ENCODE peak calls at places on chromosome 14, in ten cellular contexts. P, J, T, X, E, H, M, L, Z and I are unnamed samples.

GRCh38 chr14:61184117-61184516 is 97.0 kb downstream of the TMEM30B start:
- DNase-seq in T (no peak), H (peak; percentile 93), J (no peak), Z (peak; percentile 86), L (no peak), X (no peak), P (peak; percentile 91), E (no peak), M (no peak), I (no peak)

GRCh38 chr14:92863281-92863680 is 59.7 kb upstream of the CHGA start:
- DNase-seq in L (no peak), E (no peak), Z (no peak), T (no peak), J (no peak), M (no peak), H (no peak), P (no peak), X (peak; percentile 46), I (no peak)

GRCh38 chr14:58807271-58807670 is 169.5 kb downstream of the DACT1 start:
- DNase-seq in E (no peak), P (no peak), M (no peak), T (no peak), Z (peak; percentile 64), L (no peak), J (no peak), H (no peak), X (no peak), I (no peak)

GRCh38 chr14:104387000-104387384 is 192.6 kb upstream of the C14orf180 start:
- DNase-seq in Z (no peak), J (no peak), X (no peak), E (no peak), T (no peak), L (no peak), M (no peak), H (no peak), P (no peak), I (peak; percentile 52)

GRCh38 chr14:79011920-79012204 is 841.7 kb downstream of the NRXN3 start:
- DNase-seq in Z (no peak), X (no peak), J (no peak), L (no peak), T (no peak), H (no peak), M (no peak), P (no peak), E (no peak), I (no peak)

GRCh38 chr14:74563621-74564159 is 48.3 kb downstream of the LTBP2 start:
- DNase-seq in H (no peak), L (no peak), M (no peak), X (no peak), T (no peak), J (no peak), Z (no peak), E (no peak), P (no peak), I (no peak)

GRCh38 chr14:50344831-50345563 is 32.9 kb downstream of the DMAC2L start:
- DNase-seq in X (no peak), M (no peak), L (no peak), J (no peak), H (no peak), E (no peak), T (no peak), P (peak; percentile 12), Z (no peak), I (no peak)

GRCh38 chr14:68979021-68979721 is at the start of gene ACTN1:
- DNase-seq in Z (peak; percentile 97), P (peak; percentile 97), L (peak; percentile 97), X (no peak), T (peak; percentile 87), E (peak; percentile 89), M (peak; percentile 89), J (peak; percentile 10), H (peak; percentile 99), I (peak; percentile 98)

GRCh38 chr14:82414853-82415539 is 881.3 kb upstream of the SEL1L start:
- DNase-seq in E (no peak), H (no peak), X (no peak), M (no peak), P (no peak), Z (no peak), J (no peak), T (no peak), L (no peak), I (no peak)

GRCh38 chr14:51210594-51210993 is 29.5 kb upstream of the TMX1 start:
- DNase-seq in X (no peak), Z (no peak), M (no peak), J (no peak), H (no peak), T (no peak), E (no peak), L (no peak), P (no peak), I (no peak)

GRCh38 chr14:67573268-67574010 is 26.6 kb downstream of the PIGH start:
- DNase-seq in H (no peak), T (no peak), M (no peak), X (no peak), L (peak; percentile 24), Z (no peak), E (no peak), P (no peak), J (no peak), I (peak; percentile 45)

GRCh38 chr14:99565383-99565782 is 38.6 kb downstream of the CCDC85C start:
- DNase-seq in J (no peak), P (no peak), L (no peak), E (no peak), H (no peak), Z (no peak), T (no peak), M (no peak), X (no peak), I (no peak)

GRCh38 chr14:30193056-30193455 is 265.4 kb upstream of the PRKD1 start:
- DNase-seq in L (no peak), E (no peak), Z (peak; percentile 3), P (no peak), H (no peak), M (no peak), X (no peak), J (no peak), T (no peak), I (no peak)

GRCh38 chr14:39268393-39268792 is 34.7 kb downstream of the MIA2 start:
- DNase-seq in H (peak; percentile 29), E (no peak), X (peak; percentile 50), P (peak; percentile 49), J (no peak), M (no peak), Z (peak; percentile 26), L (no peak), T (no peak), I (no peak)

DNA sequence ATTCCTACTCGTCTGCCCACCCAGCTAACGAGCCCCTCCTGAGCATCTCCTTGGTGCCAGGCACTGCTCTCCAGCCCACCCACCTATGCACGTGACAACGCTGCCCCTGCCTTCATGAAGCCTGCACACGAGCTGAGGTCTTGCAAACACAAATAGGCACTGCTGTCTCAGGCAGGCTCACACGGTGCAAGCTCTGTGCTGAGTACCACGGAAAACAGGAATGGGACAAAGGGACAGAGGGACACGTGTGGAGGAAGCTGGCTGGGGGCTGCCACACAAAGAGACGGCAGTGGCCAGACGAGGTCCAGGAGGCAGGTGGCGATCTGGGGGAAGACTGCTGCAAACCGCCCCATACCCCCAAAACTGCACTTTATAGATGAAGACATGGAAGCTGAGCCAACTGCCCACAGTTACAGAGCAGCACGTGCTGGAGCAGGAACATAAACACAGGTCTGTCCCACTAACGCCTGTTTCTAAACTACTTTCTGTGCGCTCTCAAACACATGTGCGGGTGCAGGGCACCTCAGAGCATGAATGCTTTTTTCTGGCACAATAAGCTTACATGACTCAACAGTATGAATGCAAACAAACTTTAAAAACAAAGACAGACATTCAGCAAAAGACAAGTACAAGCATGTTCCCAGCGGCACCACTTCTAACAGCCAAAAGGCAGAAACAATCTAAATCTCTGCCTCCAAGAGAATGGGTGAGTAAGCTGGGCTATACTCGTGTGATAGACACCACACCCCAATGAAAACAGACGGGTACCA is 64.5 kb downstream of the AMN start:
- DNase-seq in E (no peak), H (peak; percentile 69), M (no peak), L (no peak), J (no peak), X (no peak), P (peak; percentile 23), Z (peak; percentile 62), T (no peak), I (peak; percentile 86)
- H3K4me3 ChIP-seq in E (no peak overlapping the region), H (no peak overlapping the region), M (no peak overlapping the region), L (no peak overlapping the region), J (no peak overlapping the region), X (no peak overlapping the region), P (no peak overlapping the region), Z (no peak overlapping the region), T (no peak overlapping the region), I (no peak overlapping the region)

GRCh38 chr14:85535916-85536834 is 6.2 kb downstream of the FLRT2 start:
- DNase-seq in M (no peak), L (no peak), X (no peak), Z (peak; percentile 76), J (no peak), H (peak; percentile 67), E (no peak), P (peak; percentile 92), T (no peak), I (no peak)
- H3K4me3 ChIP-seq in M (no peak overlapping the region), L (peak overlapping the region; percentile 23), X (no peak overlapping the region), Z (peak overlapping the region; percentile 83), J (no peak overlapping the region), H (no peak overlapping the region), E (peak overlapping the region; percentile 45), P (peak overlapping the region; percentile 96), T (no peak overlapping the region), I (no peak overlapping the region)

DNA sequence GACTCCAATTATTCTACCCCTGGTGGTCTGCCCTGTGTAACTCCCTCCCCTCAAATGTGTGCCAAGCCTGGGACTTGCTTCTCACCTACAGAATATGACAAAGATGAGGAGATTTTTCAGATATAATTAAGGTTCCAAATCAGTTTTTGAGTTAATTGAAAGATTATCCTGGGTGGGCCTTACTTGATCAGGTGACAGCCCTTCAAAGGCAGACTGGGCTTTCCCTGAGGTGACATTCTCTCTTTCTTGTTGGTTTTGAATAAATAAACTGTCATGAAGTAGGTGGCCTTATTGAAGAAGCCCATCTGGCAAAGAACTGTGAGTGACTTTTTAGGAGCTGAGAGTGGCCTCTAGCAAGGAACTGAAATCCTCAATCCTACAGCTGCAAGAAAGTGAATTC is 106.0 kb downstream of the BRMS1L start:
- DNase-seq in E (no peak), H (no peak), P (no peak), L (no peak), J (no peak), Z (no peak), M (no peak), T (no peak), X (no peak), I (no peak)
- H3K4me3 ChIP-seq in E (no peak overlapping the region), H (no peak overlapping the region), P (no peak overlapping the region), L (no peak overlapping the region), J (peak overlapping the region; percentile 72), Z (no peak overlapping the region), M (no peak overlapping the region), T (no peak overlapping the region), X (no peak overlapping the region), I (no peak overlapping the region)

DNA sequence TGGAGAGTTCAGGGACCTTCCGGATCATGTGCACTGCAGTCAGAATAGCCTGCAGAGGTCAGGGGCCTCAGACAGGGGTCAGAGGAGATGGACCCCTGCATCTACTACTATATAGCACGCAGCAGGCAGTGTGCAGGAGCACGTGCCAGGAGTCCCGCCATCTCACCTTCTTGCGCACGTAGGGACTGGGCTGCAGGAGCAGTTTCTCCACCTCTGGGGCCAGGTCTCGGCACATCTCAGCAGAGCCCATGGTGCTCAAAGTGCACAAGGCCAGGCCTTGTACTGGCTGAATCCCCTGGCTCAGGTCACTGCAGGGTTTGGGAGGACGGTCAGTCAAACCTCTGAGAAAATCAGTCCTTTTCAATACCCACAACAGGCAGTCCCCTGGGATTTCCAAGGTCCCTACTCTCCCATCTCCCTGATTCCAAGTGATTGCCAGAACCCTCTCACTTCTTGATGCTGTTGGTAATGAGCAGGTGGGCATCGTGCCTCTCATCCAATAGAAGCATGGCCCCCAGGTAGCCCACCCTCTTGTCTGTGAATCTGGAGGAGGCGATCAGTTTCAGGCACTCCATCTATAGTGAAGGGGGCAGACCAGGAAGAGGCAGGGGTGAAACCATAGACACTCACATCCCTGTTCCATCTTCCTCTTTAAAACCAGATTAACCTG is 1.3 kb downstream of the AP1G2 start:
- DNase-seq in P (no peak), Z (no peak), T (no peak), H (no peak), M (no peak), L (no peak), J (no peak), X (no peak), E (no peak), I (no peak)
- H3K4me3 ChIP-seq in P (peak overlapping the region; percentile 81), Z (peak overlapping the region; percentile 74), T (no peak overlapping the region), H (no peak overlapping the region), M (peak overlapping the region; percentile 85), L (peak overlapping the region; percentile 79), J (peak overlapping the region; percentile 93), X (peak overlapping the region; percentile 85), E (peak overlapping the region; percentile 80), I (peak overlapping the region; percentile 71)